ENCODE peak calls at places on chromosomes 13 and 19, in five cellular contexts. W is lung; J is neural crest cell; H is body of pancreas; M is activated effector memory CD4-positive, alpha-beta T cell treated with anti-CD3 and anti-CD28 coated beads, Interleukin-2, amount 50 U/mL, for 16 hours. Y is an unnamed sample.

GRCh38 chr19:56671613-56671994 is at the start of gene ZNF835:
- DNase-seq in W (peak; percentile 92), J (no peak), H (peak; percentile 94), M (peak; percentile 92), Y (peak; percentile 94)

GRCh38 chr13:98466634-98467236 is 110.2 kb downstream of the STK24 start:
- DNase-seq in W (no peak), J (peak; percentile 70), H (peak; percentile 54), M (peak; percentile 84), Y (no peak)

GRCh38 chr13:69194130-69194529 is 913.5 kb upstream of the ATXN8OS start:
- DNase-seq in W (no peak), J (no peak), H (no peak), M (no peak), Y (no peak)

GRCh38 chr13:89470901-89471300 is 1799.7 kb downstream of the SLITRK5 start:
- DNase-seq in W (no peak), J (no peak), H (no peak), M (no peak), Y (no peak)

GRCh38 chr13:110398564-110399507 is 91.8 kb downstream of the COL4A2 start:
- DNase-seq in W (no peak), J (no peak), H (no peak), M (no peak), Y (no peak)

GRCh38 chr13:76828316-76828741 is 57.9 kb downstream of the KCTD12 start:
- DNase-seq in W (no peak), J (no peak), H (no peak), M (no peak), Y (no peak)

GRCh38 chr13:39016789-39017188 is 21.1 kb downstream of the PROSER1 start:
- DNase-seq in W (no peak), J (peak; percentile 11), H (peak; percentile 9), M (no peak), Y (no peak)

GRCh38 chr13:32045963-32046785 is 14.6 kb downstream of the FRY start:
- DNase-seq in W (no peak), J (no peak), H (no peak), M (no peak), Y (no peak)